ENCODE peak calls at places on chromosomes 6 and 20, in five cellular contexts. F is endodermal cell, R is OCI-LY7, J is BE2C, X is fibroblast of lung. M is an unnamed sample. For H3K4me1, the result is how much of the 10 kb centered on the place peaks cover.

GRCh38 chr6:21726676-21727075 is 133.1 kb downstream of the SOX4 start:
- DNase-seq in F (no peak), R (no peak), J (no peak), X (no peak), M (peak)

GRCh38 chr20:51926670-51927305 is 124.5 kb upstream of the SALL4 start:
- DNase-seq in F (peak), R (no peak), J (no peak), X (no peak), M (no peak)

GRCh38 chr6:136887899-136888298 is 34.2 kb upstream of the SLC35D3 start:
- DNase-seq in F (no peak), R (no peak), J (no peak), X (no peak), M (no peak)

GRCh38 chr20:53708129-53708968 is 114.7 kb upstream of the ZNF217 start:
- DNase-seq in F (no peak), R (peak), J (no peak), X (peak), M (no peak)

GRCh38 chr6:160079686-160080043 is 42.0 kb upstream of the SLC22A1 start:
- DNase-seq in F (no peak), R (no peak), J (no peak), X (no peak), M (no peak)

GRCh38 chr20:3051385-3052019 is 5.7 kb downstream of the MRPS26 start:
- DNase-seq in F (no peak), R (no peak), J (no peak), X (no peak), M (no peak)

GRCh38 chr20:54084727-54085368 is 14.5 kb upstream of the BCAS1 start:
- DNase-seq in F (no peak), R (no peak), J (no peak), X (no peak), M (no peak)

GRCh38 chr6:25175216-25175615 is 104.0 kb upstream of the CARMIL1 start:
- DNase-seq in F (no peak), R (no peak), J (no peak), X (no peak), M (peak)

GRCh38 chr20:37803476-37804307 is 99.2 kb upstream of the VSTM2L start:
- DNase-seq in F (no peak), R (peak), J (no peak), X (no peak), M (no peak)

GRCh38 chr6:57313711-57314471 is 3.5 kb upstream of the PRIM2 start:
- DNase-seq in F (no peak), R (no peak), J (no peak), X (peak), M (peak)

GRCh38 chr6:158840465-158840864 is 21.3 kb upstream of the EZR start:
- DNase-seq in F (no peak), R (no peak), J (no peak), X (no peak), M (no peak)
- H3K4me1 ChIP-seq in F (under half), R (under half), J (under half), X (under half), M (under half)

GRCh38 chr20:50110141-50111047 is 2.6 kb downstream of the UBE2V1 start:
- DNase-seq in F (no peak), R (peak), J (no peak), X (no peak), M (no peak)
- H3K4me1 ChIP-seq in F (under half), R (half or more), J (under half), X (under half), M (half or more)

GRCh38 chr6:15399651-15400470 is 154.0 kb downstream of the JARID2 start:
- DNase-seq in F (peak), R (no peak), J (peak), X (peak), M (peak)
- H3K4me1 ChIP-seq in F (under half), R (under half), J (under half), X (under half), M (half or more)

DNA sequence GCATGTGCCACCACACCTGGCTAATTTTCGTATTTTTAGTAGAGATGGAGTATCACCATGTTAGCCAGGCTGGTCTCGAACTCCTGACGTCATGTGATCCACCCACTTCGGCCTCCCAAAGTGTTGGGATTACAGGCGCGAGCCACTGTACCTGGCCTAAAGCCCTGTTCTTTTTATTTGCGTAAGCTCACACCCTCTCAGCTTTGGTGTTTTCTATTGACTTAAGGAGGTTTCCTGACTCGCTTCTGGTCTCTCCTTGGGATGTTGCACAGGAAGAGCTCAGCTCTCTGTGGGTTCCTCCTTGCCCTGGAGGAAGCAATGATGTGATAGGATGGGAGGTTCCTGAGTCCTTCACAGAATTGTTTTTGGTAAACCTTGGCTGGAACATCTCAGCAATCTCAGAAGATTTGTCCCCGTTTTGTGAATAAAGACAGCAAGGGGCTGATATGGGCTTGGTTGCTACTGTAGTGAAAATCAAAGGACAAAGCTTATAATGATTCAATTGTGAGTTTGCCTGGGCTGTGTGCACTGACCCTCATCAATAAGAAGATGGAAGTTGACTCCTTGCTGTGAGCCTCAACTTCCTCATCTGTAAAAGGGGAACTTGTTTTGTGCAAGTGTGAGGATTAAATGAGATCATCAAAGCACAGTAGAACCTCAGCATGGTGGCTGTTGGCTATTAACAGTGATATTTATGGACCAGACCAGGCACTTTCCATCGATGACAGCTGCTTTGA is 27.0 kb downstream of the TOX2 start:
- DNase-seq in F (no peak), R (peak), J (no peak), X (no peak), M (no peak)
- H3K4me1 ChIP-seq in F (under half), R (under half), J (under half), X (under half), M (under half)

M was measured in cardiac muscle cell.